ENCODE peak calls at places on chromosomes 11 and 22, in nine cellular contexts. One of them, this sample, is unnamed.

GRCh38 chr11:66289548-66290331 is 797 bp upstream of the YIF1A start:
- DNase-seq in pancreas: no peak
- DNase-seq in endothelial cell: peak; percentile 83
- DNase-seq in GM20000: peak; percentile 94
- DNase-seq in cardiac muscle cell: no peak
- DNase-seq in Calu3: peak; percentile 77
- DNase-seq in H9: peak; percentile 93
- DNase-seq in lung: no peak
- DNase-seq in fibroblast of pulmonary artery: no peak
- DNase-seq in this sample: peak; percentile 95

GRCh38 chr22:29734429-29734828 is 14.6 kb downstream of the CABP7 start:
- DNase-seq in pancreas: no peak
- DNase-seq in endothelial cell: no peak
- DNase-seq in GM20000: no peak
- DNase-seq in cardiac muscle cell: no peak
- DNase-seq in Calu3: no peak
- DNase-seq in H9: no peak
- DNase-seq in lung: no peak
- DNase-seq in fibroblast of pulmonary artery: no peak
- DNase-seq in this sample: no peak

GRCh38 chr11:72776844-72777754 is 16.7 kb downstream of the STARD10 start:
- DNase-seq in pancreas: peak; percentile 77
- DNase-seq in endothelial cell: no peak
- DNase-seq in GM20000: no peak
- DNase-seq in cardiac muscle cell: no peak
- DNase-seq in Calu3: no peak
- DNase-seq in H9: no peak
- DNase-seq in lung: no peak
- DNase-seq in fibroblast of pulmonary artery: no peak
- DNase-seq in this sample: no peak

GRCh38 chr11:83162377-83162776 is 5.4 kb downstream of the PCF11 start:
- DNase-seq in pancreas: no peak
- DNase-seq in endothelial cell: no peak
- DNase-seq in GM20000: peak; percentile 47
- DNase-seq in cardiac muscle cell: peak; percentile 25
- DNase-seq in Calu3: no peak
- DNase-seq in H9: no peak
- DNase-seq in lung: no peak
- DNase-seq in fibroblast of pulmonary artery: no peak
- DNase-seq in this sample: no peak

GRCh38 chr22:24871611-24872205 is 65.7 kb downstream of the SGSM1 start:
- DNase-seq in pancreas: no peak
- DNase-seq in endothelial cell: no peak
- DNase-seq in GM20000: no peak
- DNase-seq in cardiac muscle cell: peak; percentile 52
- DNase-seq in Calu3: no peak
- DNase-seq in H9: no peak
- DNase-seq in lung: no peak
- DNase-seq in fibroblast of pulmonary artery: no peak
- DNase-seq in this sample: no peak

GRCh38 chr11:3121416-3121815 is 43.7 kb downstream of the OSBPL5 start:
- DNase-seq in pancreas: peak; percentile 5
- DNase-seq in endothelial cell: no peak
- DNase-seq in GM20000: no peak
- DNase-seq in cardiac muscle cell: no peak
- DNase-seq in Calu3: no peak
- DNase-seq in H9: peak; percentile 19
- DNase-seq in lung: no peak
- DNase-seq in fibroblast of pulmonary artery: no peak
- DNase-seq in this sample: no peak

GRCh38 chr22:37079668-37080171 is 28.2 kb downstream of the KCTD17 start:
- DNase-seq in pancreas: no peak
- DNase-seq in endothelial cell: no peak
- DNase-seq in GM20000: no peak
- DNase-seq in cardiac muscle cell: peak; percentile 61
- DNase-seq in Calu3: no peak
- DNase-seq in H9: no peak
- DNase-seq in lung: no peak
- DNase-seq in fibroblast of pulmonary artery: peak; percentile 67
- DNase-seq in this sample: no peak

GRCh38 chr11:12478743-12479142 is 101.4 kb downstream of the PARVA start:
- DNase-seq in pancreas: no peak
- DNase-seq in endothelial cell: no peak
- DNase-seq in GM20000: no peak
- DNase-seq in cardiac muscle cell: peak; percentile 65
- DNase-seq in Calu3: no peak
- DNase-seq in H9: no peak
- DNase-seq in lung: no peak
- DNase-seq in fibroblast of pulmonary artery: peak; percentile 62
- DNase-seq in this sample: no peak

GRCh38 chr22:20130739-20131592 is 638 bp upstream of the ZDHHC8 start:
- DNase-seq in pancreas: peak; percentile 71
- DNase-seq in endothelial cell: peak; percentile 73
- DNase-seq in GM20000: peak; percentile 94
- DNase-seq in cardiac muscle cell: peak; percentile 88
- DNase-seq in Calu3: peak; percentile 80
- DNase-seq in H9: peak; percentile 75
- DNase-seq in lung: peak; percentile 81
- DNase-seq in fibroblast of pulmonary artery: peak; percentile 77
- DNase-seq in this sample: peak; percentile 91

GRCh38 chr11:615453-616319 is at the start of gene IRF7:
- DNase-seq in pancreas: peak; percentile 89
- DNase-seq in endothelial cell: peak; percentile 87
- DNase-seq in GM20000: peak; percentile 98
- DNase-seq in cardiac muscle cell: peak; percentile 94
- DNase-seq in Calu3: peak; percentile 95
- DNase-seq in H9: peak; percentile 91
- DNase-seq in lung: peak; percentile 97
- DNase-seq in fibroblast of pulmonary artery: peak; percentile 91
- DNase-seq in this sample: peak; percentile 97

GRCh38 chr11:2674681-2675131 is 25.1 kb downstream of the KCNQ1OT1 start:
- DNase-seq in pancreas: peak; percentile 39
- DNase-seq in endothelial cell: no peak
- DNase-seq in GM20000: no peak
- DNase-seq in cardiac muscle cell: no peak
- DNase-seq in Calu3: no peak
- DNase-seq in H9: peak; percentile 20
- DNase-seq in lung: no peak
- DNase-seq in fibroblast of pulmonary artery: no peak
- DNase-seq in this sample: peak; percentile 80

GRCh38 chr11:76314741-76315090 is 66.2 kb downstream of the THAP12 start:
- DNase-seq in pancreas: no peak
- DNase-seq in endothelial cell: no peak
- DNase-seq in GM20000: no peak
- DNase-seq in cardiac muscle cell: no peak
- DNase-seq in Calu3: no peak
- DNase-seq in H9: no peak
- DNase-seq in lung: no peak
- DNase-seq in fibroblast of pulmonary artery: peak; percentile 18
- DNase-seq in this sample: no peak

GRCh38 chr11:122150484-122151124 is 34.6 kb upstream of the BLID start:
- DNase-seq in pancreas: no peak
- DNase-seq in endothelial cell: no peak
- DNase-seq in GM20000: no peak
- DNase-seq in cardiac muscle cell: no peak
- DNase-seq in Calu3: no peak
- DNase-seq in H9: no peak
- DNase-seq in lung: no peak
- DNase-seq in fibroblast of pulmonary artery: no peak
- DNase-seq in this sample: no peak

GRCh38 chr11:109490953-109491733 is 69.2 kb downstream of the C11orf87 start:
- DNase-seq in pancreas: no peak
- DNase-seq in endothelial cell: no peak
- DNase-seq in GM20000: no peak
- DNase-seq in cardiac muscle cell: peak; percentile 16
- DNase-seq in Calu3: no peak
- DNase-seq in H9: no peak
- DNase-seq in lung: no peak
- DNase-seq in fibroblast of pulmonary artery: peak; percentile 2
- DNase-seq in this sample: no peak

GRCh38 chr11:67345949-67346819 is 7.2 kb downstream of the POLD4 start:
- DNase-seq in pancreas: peak; percentile 70
- DNase-seq in endothelial cell: no peak
- DNase-seq in GM20000: peak; percentile 27
- DNase-seq in cardiac muscle cell: peak; percentile 71
- DNase-seq in Calu3: peak; percentile 77
- DNase-seq in H9: no peak
- DNase-seq in lung: peak; percentile 57
- DNase-seq in fibroblast of pulmonary artery: peak; percentile 82
- DNase-seq in this sample: no peak

GRCh38 chr22:44571566-44572413 is 73.8 kb upstream of the RTL6 start:
- DNase-seq in pancreas: no peak
- DNase-seq in endothelial cell: no peak
- DNase-seq in GM20000: no peak
- DNase-seq in cardiac muscle cell: no peak
- DNase-seq in Calu3: no peak
- DNase-seq in H9: no peak
- DNase-seq in lung: no peak
- DNase-seq in fibroblast of pulmonary artery: no peak
- DNase-seq in this sample: no peak

GRCh38 chr11:119366690-119367620 is 14.5 kb downstream of the USP2 start:
- DNase-seq in pancreas: no peak
- DNase-seq in endothelial cell: no peak
- DNase-seq in GM20000: no peak
- DNase-seq in cardiac muscle cell: no peak
- DNase-seq in Calu3: no peak
- DNase-seq in H9: no peak
- DNase-seq in lung: no peak
- DNase-seq in fibroblast of pulmonary artery: no peak
- DNase-seq in this sample: no peak

GRCh38 chr11:10450451-10451398 is 4.3 kb upstream of the AMPD3 start:
- DNase-seq in pancreas: peak; percentile 77
- DNase-seq in endothelial cell: peak; percentile 50
- DNase-seq in GM20000: peak; percentile 71
- DNase-seq in cardiac muscle cell: peak; percentile 41
- DNase-seq in Calu3: peak; percentile 85
- DNase-seq in H9: peak; percentile 78
- DNase-seq in lung: peak; percentile 71
- DNase-seq in fibroblast of pulmonary artery: peak; percentile 26
- DNase-seq in this sample: no peak

GRCh38 chr11:373716-374551 is 4.6 kb downstream of the B4GALNT4 start:
- DNase-seq in pancreas: no peak
- DNase-seq in endothelial cell: no peak
- DNase-seq in GM20000: no peak
- DNase-seq in cardiac muscle cell: no peak
- DNase-seq in Calu3: peak; percentile 38
- DNase-seq in H9: no peak
- DNase-seq in lung: no peak
- DNase-seq in fibroblast of pulmonary artery: no peak
- DNase-seq in this sample: no peak

DNA sequence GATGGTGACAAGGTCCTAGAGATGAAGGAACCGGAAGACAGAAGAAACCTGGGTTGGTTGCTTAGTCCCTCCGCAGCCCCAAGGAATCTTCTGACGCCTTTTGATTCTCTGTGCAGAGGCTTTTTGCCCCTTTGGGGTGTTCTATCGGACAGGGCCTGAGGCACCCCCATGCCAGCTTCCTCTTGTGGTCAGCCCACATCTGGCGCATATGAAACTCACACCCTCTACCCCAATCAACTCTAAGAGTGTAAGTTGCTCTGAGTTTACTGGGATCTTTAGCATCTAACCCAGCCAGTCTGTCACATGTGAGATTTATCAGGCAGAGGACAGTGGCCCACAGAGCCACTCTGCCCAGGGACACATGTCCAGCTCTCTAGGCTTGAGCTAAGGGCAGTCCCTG is 17.4 kb downstream of the RASD2 start:
- DNase-seq in pancreas: no peak
- DNase-seq in endothelial cell: no peak
- DNase-seq in GM20000: no peak
- DNase-seq in cardiac muscle cell: no peak
- DNase-seq in Calu3: no peak
- DNase-seq in H9: no peak
- DNase-seq in lung: no peak
- DNase-seq in fibroblast of pulmonary artery: no peak
- DNase-seq in this sample: no peak
- TF ChIP-seq CTCF in pancreas: no peak
- TF ChIP-seq CTCF in endothelial cell: no peak
- TF ChIP-seq CTCF in GM20000: no peak
- TF ChIP-seq CTCF in cardiac muscle cell: no peak
- TF ChIP-seq CTCF in Calu3: no peak
- TF ChIP-seq CTCF in H9: no peak
- TF ChIP-seq CTCF in lung: no peak
- TF ChIP-seq CTCF in fibroblast of pulmonary artery: no peak
- TF ChIP-seq CTCF in this sample: no peak

DNA sequence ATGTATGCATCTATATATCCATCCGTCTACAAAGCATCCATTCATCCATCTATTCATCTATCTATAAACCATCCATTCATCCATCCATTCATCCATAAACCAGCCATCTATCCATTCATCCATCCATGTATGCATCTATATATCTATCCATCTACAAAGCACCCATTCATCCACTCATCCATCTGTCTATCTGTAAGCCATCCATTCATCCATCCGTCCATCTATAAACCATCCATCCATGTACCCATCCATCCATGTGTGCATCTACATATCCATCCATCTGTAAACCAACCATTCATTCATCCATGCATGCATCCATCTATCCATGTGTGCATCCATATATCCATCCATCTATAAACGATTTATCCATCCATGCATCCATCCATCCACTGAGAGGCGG is 58.4 kb downstream of the MPPED1 start:
- DNase-seq in pancreas: no peak
- DNase-seq in endothelial cell: no peak
- DNase-seq in GM20000: no peak
- DNase-seq in cardiac muscle cell: no peak
- DNase-seq in Calu3: no peak
- DNase-seq in H9: no peak
- DNase-seq in lung: no peak
- DNase-seq in fibroblast of pulmonary artery: no peak
- DNase-seq in this sample: no peak
- TF ChIP-seq CTCF in pancreas: no peak
- TF ChIP-seq CTCF in endothelial cell: no peak
- TF ChIP-seq CTCF in GM20000: no peak
- TF ChIP-seq CTCF in cardiac muscle cell: no peak
- TF ChIP-seq CTCF in Calu3: no peak
- TF ChIP-seq CTCF in H9: no peak
- TF ChIP-seq CTCF in lung: no peak
- TF ChIP-seq CTCF in fibroblast of pulmonary artery: no peak
- TF ChIP-seq CTCF in this sample: no peak

DNA sequence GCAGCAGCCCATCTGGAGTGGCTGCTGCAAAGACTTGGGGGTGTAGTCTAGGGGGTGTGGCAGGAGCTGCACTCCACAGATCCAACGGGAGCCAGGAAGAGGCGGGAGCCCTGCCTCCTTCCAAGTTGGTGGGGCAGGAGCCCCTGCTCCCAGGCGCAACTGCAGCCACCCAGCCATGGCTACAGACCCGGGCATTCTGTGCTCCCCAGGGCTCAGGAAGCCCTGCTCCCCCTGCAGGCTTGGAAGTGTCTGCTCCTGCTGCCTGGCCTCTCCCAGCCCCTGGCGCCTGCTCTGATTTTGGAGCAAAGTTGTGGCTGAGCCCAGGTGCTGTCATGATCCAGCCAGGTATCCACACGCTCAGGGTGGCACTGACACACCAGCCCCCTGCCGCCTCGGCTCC is 58.5 kb downstream of the CCDC34 start:
- DNase-seq in pancreas: no peak
- DNase-seq in endothelial cell: no peak
- DNase-seq in GM20000: no peak
- DNase-seq in cardiac muscle cell: no peak
- DNase-seq in Calu3: no peak
- DNase-seq in H9: peak; percentile 89
- DNase-seq in lung: no peak
- DNase-seq in fibroblast of pulmonary artery: no peak
- DNase-seq in this sample: no peak
- TF ChIP-seq CTCF in pancreas: no peak
- TF ChIP-seq CTCF in endothelial cell: no peak
- TF ChIP-seq CTCF in GM20000: no peak
- TF ChIP-seq CTCF in cardiac muscle cell: no peak
- TF ChIP-seq CTCF in Calu3: no peak
- TF ChIP-seq CTCF in H9: peak; percentile 58
- TF ChIP-seq CTCF in lung: no peak
- TF ChIP-seq CTCF in fibroblast of pulmonary artery: no peak
- TF ChIP-seq CTCF in this sample: peak; percentile 8

GRCh38 chr11:128824199-128825049 is 42.7 kb downstream of the KCNJ1 start:
- DNase-seq in pancreas: no peak
- DNase-seq in endothelial cell: no peak
- DNase-seq in GM20000: no peak
- DNase-seq in cardiac muscle cell: peak; percentile 32
- DNase-seq in Calu3: no peak
- DNase-seq in H9: no peak
- DNase-seq in lung: no peak
- DNase-seq in fibroblast of pulmonary artery: no peak
- DNase-seq in this sample: no peak
- TF ChIP-seq CTCF in pancreas: no peak
- TF ChIP-seq CTCF in endothelial cell: no peak
- TF ChIP-seq CTCF in GM20000: no peak
- TF ChIP-seq CTCF in cardiac muscle cell: no peak
- TF ChIP-seq CTCF in Calu3: no peak
- TF ChIP-seq CTCF in H9: no peak
- TF ChIP-seq CTCF in lung: no peak
- TF ChIP-seq CTCF in fibroblast of pulmonary artery: no peak
- TF ChIP-seq CTCF in this sample: no peak

This sample was measured in osteocyte.